ENCODE peak calls at places on chromosomes 13 and 19, in seven cellular contexts. One of them, this sample, is unnamed.

GRCh38 chr13:102039264-102039663 is 362.6 kb downstream of the FGF14 start:
- DNase-seq in astrocyte: no peak
- DNase-seq in Calu3: no peak
- DNase-seq in left lung: no peak
- DNase-seq in OCI-LY7: no peak
- DNase-seq in BJ: no peak
- DNase-seq in IMR-90: no peak
- DNase-seq in this sample: no peak

GRCh38 chr13:84446972-84447700 is 564.9 kb upstream of the SLITRK1 start:
- DNase-seq in Calu3: no peak
- DNase-seq in left lung: no peak
- DNase-seq in astrocyte: no peak
- DNase-seq in IMR-90: no peak
- DNase-seq in BJ: no peak
- DNase-seq in OCI-LY7: no peak
- DNase-seq in this sample: no peak

GRCh38 chr13:59996461-59996860 is 167.3 kb downstream of the DIAPH3 start:
- DNase-seq in OCI-LY7: no peak
- DNase-seq in Calu3: no peak
- DNase-seq in BJ: no peak
- DNase-seq in left lung: no peak
- DNase-seq in IMR-90: no peak
- DNase-seq in astrocyte: no peak
- DNase-seq in this sample: no peak

GRCh38 chr13:76293346-76293745 is 592.9 kb downstream of the KCTD12 start:
- DNase-seq in left lung: no peak
- DNase-seq in OCI-LY7: no peak
- DNase-seq in BJ: peak; percentile 55
- DNase-seq in IMR-90: peak; percentile 75
- DNase-seq in astrocyte: peak; percentile 64
- DNase-seq in Calu3: no peak
- DNase-seq in this sample: no peak

GRCh38 chr19:1725100-1726064 is 27.9 kb upstream of the ONECUT3 start:
- DNase-seq in BJ: no peak
- DNase-seq in left lung: no peak
- DNase-seq in astrocyte: no peak
- DNase-seq in Calu3: peak; percentile 75
- DNase-seq in IMR-90: peak; percentile 28
- DNase-seq in OCI-LY7: no peak
- DNase-seq in this sample: peak; percentile 96

GRCh38 chr19:18883530-18884304 is 12.2 kb downstream of the CERS1 start:
- DNase-seq in left lung: no peak
- DNase-seq in BJ: no peak
- DNase-seq in astrocyte: no peak
- DNase-seq in Calu3: no peak
- DNase-seq in IMR-90: no peak
- DNase-seq in OCI-LY7: no peak
- DNase-seq in this sample: no peak

GRCh38 chr13:109941951-109942350 is 155.6 kb upstream of the IRS2 start:
- DNase-seq in BJ: no peak
- DNase-seq in IMR-90: peak; percentile 48
- DNase-seq in Calu3: no peak
- DNase-seq in left lung: no peak
- DNase-seq in OCI-LY7: no peak
- DNase-seq in astrocyte: no peak
- DNase-seq in this sample: no peak

GRCh38 chr19:12782174-12782423 is 6.7 kb upstream of the HOOK2 start:
- DNase-seq in astrocyte: no peak
- DNase-seq in BJ: no peak
- DNase-seq in Calu3: no peak
- DNase-seq in OCI-LY7: no peak
- DNase-seq in IMR-90: no peak
- DNase-seq in left lung: no peak
- DNase-seq in this sample: no peak

GRCh38 chr13:103965506-103966243 is 899.5 kb upstream of the SLC10A2 start:
- DNase-seq in Calu3: no peak
- DNase-seq in BJ: no peak
- DNase-seq in OCI-LY7: no peak
- DNase-seq in astrocyte: no peak
- DNase-seq in IMR-90: no peak
- DNase-seq in left lung: no peak
- DNase-seq in this sample: no peak

GRCh38 chr13:21539687-21540086 is 64.3 kb downstream of the MICU2 start:
- DNase-seq in left lung: no peak
- DNase-seq in BJ: no peak
- DNase-seq in IMR-90: no peak
- DNase-seq in astrocyte: no peak
- DNase-seq in OCI-LY7: no peak
- DNase-seq in Calu3: no peak
- DNase-seq in this sample: no peak

GRCh38 chr13:73254827-73255226 is 196.0 kb downstream of the KLF5 start:
- DNase-seq in astrocyte: no peak
- DNase-seq in OCI-LY7: no peak
- DNase-seq in left lung: no peak
- DNase-seq in Calu3: no peak
- DNase-seq in IMR-90: no peak
- DNase-seq in BJ: no peak
- DNase-seq in this sample: no peak

GRCh38 chr13:83883061-83883523 is 818 bp upstream of the SLITRK1 start:
- DNase-seq in left lung: no peak
- DNase-seq in BJ: no peak
- DNase-seq in Calu3: no peak
- DNase-seq in astrocyte: no peak
- DNase-seq in IMR-90: no peak
- DNase-seq in OCI-LY7: no peak
- DNase-seq in this sample: no peak

GRCh38 chr13:98026457-98026857 is 73.0 kb downstream of the IPO5 start:
- DNase-seq in IMR-90: peak; percentile 40
- DNase-seq in OCI-LY7: no peak
- DNase-seq in astrocyte: no peak
- DNase-seq in left lung: no peak
- DNase-seq in Calu3: no peak
- DNase-seq in BJ: no peak
- DNase-seq in this sample: no peak

GRCh38 chr19:39325778-39326680 is 5.4 kb upstream of the LRFN1 start:
- DNase-seq in left lung: no peak
- DNase-seq in BJ: no peak
- DNase-seq in astrocyte: no peak
- DNase-seq in IMR-90: peak; percentile 7
- DNase-seq in Calu3: no peak
- DNase-seq in OCI-LY7: no peak
- DNase-seq in this sample: no peak

GRCh38 chr19:17424743-17425365 is 5.0 kb downstream of the MVB12A start:
- DNase-seq in OCI-LY7: peak; percentile 71
- DNase-seq in astrocyte: no peak
- DNase-seq in Calu3: no peak
- DNase-seq in BJ: no peak
- DNase-seq in IMR-90: peak; percentile 23
- DNase-seq in left lung: no peak
- DNase-seq in this sample: peak; percentile 59

GRCh38 chr13:26017932-26018690 is 33.7 kb downstream of the SHISA2 start:
- DNase-seq in astrocyte: peak; percentile 35
- DNase-seq in IMR-90: no peak
- DNase-seq in left lung: no peak
- DNase-seq in OCI-LY7: no peak
- DNase-seq in Calu3: no peak
- DNase-seq in BJ: no peak
- DNase-seq in this sample: no peak

GRCh38 chr19:27905074-27905473 is 1307.9 kb downstream of the UQCRFS1 start:
- DNase-seq in BJ: no peak
- DNase-seq in astrocyte: no peak
- DNase-seq in left lung: no peak
- DNase-seq in Calu3: no peak
- DNase-seq in OCI-LY7: no peak
- DNase-seq in IMR-90: no peak
- DNase-seq in this sample: no peak

GRCh38 chr19:54882758-54883157 is 8.7 kb downstream of the FCAR start:
- DNase-seq in BJ: no peak
- DNase-seq in left lung: no peak
- DNase-seq in astrocyte: no peak
- DNase-seq in OCI-LY7: peak; percentile 76
- DNase-seq in IMR-90: no peak
- DNase-seq in Calu3: no peak
- DNase-seq in this sample: peak; percentile 67
- TF ChIP-seq CTCF in BJ: no peak
- TF ChIP-seq CTCF in left lung: no peak
- TF ChIP-seq CTCF in astrocyte: no peak
- TF ChIP-seq CTCF in OCI-LY7: peak; percentile 71
- TF ChIP-seq CTCF in IMR-90: no peak
- TF ChIP-seq CTCF in Calu3: no peak
- TF ChIP-seq CTCF in this sample: peak; percentile 38

DNA sequence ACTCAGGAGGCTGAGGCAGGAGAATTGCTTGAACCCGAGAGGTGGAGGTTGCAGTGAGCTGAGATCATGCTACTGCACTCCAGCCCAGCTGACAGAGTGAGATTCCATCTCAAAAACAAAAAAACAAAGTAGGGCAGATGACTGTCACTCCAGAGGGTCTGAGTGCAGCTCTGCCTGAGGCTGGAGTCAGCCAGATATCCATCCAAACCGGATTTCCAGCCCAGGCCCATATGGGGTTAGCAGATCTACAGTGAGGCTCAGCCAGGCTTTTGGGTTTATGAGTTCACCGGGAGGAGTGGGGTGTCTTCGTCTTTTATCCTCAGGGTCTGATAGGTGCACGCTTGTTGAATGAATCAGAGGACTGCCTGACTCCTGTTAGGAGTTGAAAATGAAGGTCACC is 19.0 kb downstream of the LAMP1 start:
- DNase-seq in left lung: no peak
- DNase-seq in astrocyte: no peak
- DNase-seq in OCI-LY7: no peak
- DNase-seq in BJ: no peak
- DNase-seq in Calu3: no peak
- DNase-seq in IMR-90: no peak
- DNase-seq in this sample: no peak
- TF ChIP-seq CTCF in left lung: no peak
- TF ChIP-seq CTCF in astrocyte: no peak
- TF ChIP-seq CTCF in OCI-LY7: no peak
- TF ChIP-seq CTCF in BJ: no peak
- TF ChIP-seq CTCF in Calu3: no peak
- TF ChIP-seq CTCF in IMR-90: no peak
- TF ChIP-seq CTCF in this sample: no peak

GRCh38 chr19:34925278-34925855 is 1.3 kb upstream of the ZNF30 start:
- DNase-seq in OCI-LY7: no peak
- DNase-seq in BJ: no peak
- DNase-seq in left lung: no peak
- DNase-seq in IMR-90: no peak
- DNase-seq in astrocyte: no peak
- DNase-seq in Calu3: no peak
- DNase-seq in this sample: no peak

GRCh38 chr19:34926361-34926684 is 380 bp upstream of the ZNF30 start:
- DNase-seq in left lung: no peak
- DNase-seq in Calu3: no peak
- DNase-seq in astrocyte: no peak
- DNase-seq in OCI-LY7: no peak
- DNase-seq in BJ: no peak
- DNase-seq in IMR-90: no peak
- DNase-seq in this sample: no peak

GRCh38 chr19:34932494-34932893 is 5.8 kb downstream of the ZNF30 start:
- DNase-seq in left lung: no peak
- DNase-seq in astrocyte: no peak
- DNase-seq in Calu3: no peak
- DNase-seq in OCI-LY7: no peak
- DNase-seq in BJ: no peak
- DNase-seq in IMR-90: no peak
- DNase-seq in this sample: no peak

GRCh38 chr19:34926685-34927375 is at the start of gene ZNF30:
- DNase-seq in OCI-LY7: no peak
- DNase-seq in astrocyte: peak; percentile 81
- DNase-seq in Calu3: peak; percentile 93
- DNase-seq in BJ: peak; percentile 58
- DNase-seq in IMR-90: peak; percentile 88
- DNase-seq in left lung: peak; percentile 92
- DNase-seq in this sample: peak; percentile 93
- TF ChIP-seq CTCF in OCI-LY7: no peak
- TF ChIP-seq CTCF in astrocyte: no peak
- TF ChIP-seq CTCF in Calu3: no peak
- TF ChIP-seq CTCF in BJ: no peak
- TF ChIP-seq CTCF in IMR-90: no peak
- TF ChIP-seq CTCF in left lung: no peak
- TF ChIP-seq CTCF in this sample: no peak

DNA sequence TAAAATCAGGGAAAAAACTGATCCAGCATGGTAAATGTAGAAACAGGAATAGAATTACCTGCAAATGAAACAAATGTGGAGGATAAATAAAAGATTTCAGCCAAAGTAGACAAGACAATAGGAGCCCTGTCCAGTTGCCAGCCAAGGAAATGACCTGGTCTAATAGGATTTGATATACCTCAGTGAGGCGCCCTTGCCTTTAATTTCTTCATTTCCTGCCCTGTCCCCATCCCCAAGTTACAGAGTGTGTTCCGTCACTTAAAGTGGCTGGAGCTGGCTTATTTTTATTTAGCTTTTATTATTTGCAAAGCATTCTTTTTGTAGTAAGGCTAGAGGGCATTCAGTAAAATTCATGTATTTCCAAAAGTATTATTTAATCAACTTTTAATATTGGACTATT is 1022.0 kb downstream of the EFNB2 start:
- DNase-seq in Calu3: no peak
- DNase-seq in BJ: no peak
- DNase-seq in left lung: no peak
- DNase-seq in astrocyte: no peak
- DNase-seq in IMR-90: no peak
- DNase-seq in OCI-LY7: no peak
- DNase-seq in this sample: no peak
- TF ChIP-seq CTCF in Calu3: no peak
- TF ChIP-seq CTCF in BJ: no peak
- TF ChIP-seq CTCF in left lung: no peak
- TF ChIP-seq CTCF in astrocyte: no peak
- TF ChIP-seq CTCF in IMR-90: no peak
- TF ChIP-seq CTCF in OCI-LY7: no peak
- TF ChIP-seq CTCF in this sample: no peak

GRCh38 chr13:113991191-113991669 is 17.4 kb upstream of the C13orf46 start:
- DNase-seq in astrocyte: no peak
- DNase-seq in IMR-90: no peak
- DNase-seq in Calu3: no peak
- DNase-seq in OCI-LY7: no peak
- DNase-seq in left lung: peak; percentile 10
- DNase-seq in BJ: no peak
- DNase-seq in this sample: no peak
- TF ChIP-seq CTCF in astrocyte: no peak
- TF ChIP-seq CTCF in IMR-90: no peak
- TF ChIP-seq CTCF in Calu3: no peak
- TF ChIP-seq CTCF in OCI-LY7: no peak
- TF ChIP-seq CTCF in left lung: no peak
- TF ChIP-seq CTCF in BJ: no peak
- TF ChIP-seq CTCF in this sample: no peak

This sample was measured in GM13977.